ENCODE peak calls at places on chromosomes 6 and 20, in ten cellular contexts. C is left ventricle myocardium inferior; V is colonic mucosa; X is tibial artery; J is testis; F is lower leg skin; L is PC-3; Z is AG09309; W is fibroblast of pulmonary artery; G is CD8-positive, alpha-beta T cell. Q is an unnamed sample.

GRCh38 chr6:52588087-52588709 is 11.3 kb upstream of the TRAM2 start:
- DNase-seq in C (no peak), V (no peak), X (no peak), J (no peak), F (peak), L (no peak), Z (no peak), W (no peak), G (no peak), Q (no peak)

GRCh38 chr20:48879609-48880008 is 41.9 kb upstream of the ARFGEF2 start:
- DNase-seq in C (no peak), V (no peak), X (no peak), J (no peak), F (peak), L (peak), Z (no peak), W (peak), G (no peak), Q (peak)

GRCh38 chr6:14922306-14922705 is 323.6 kb upstream of the JARID2 start:
- DNase-seq in C (no peak), V (no peak), X (no peak), J (no peak), F (no peak), L (peak), Z (no peak), W (no peak), G (no peak), Q (no peak)

GRCh38 chr6:108127826-108128225 is 38.0 kb upstream of the NR2E1 start:
- DNase-seq in C (no peak), V (no peak), X (no peak), J (no peak), F (peak), L (peak), Z (no peak), W (no peak), G (no peak), Q (no peak)

GRCh38 chr6:139588076-139588639 is 213.7 kb upstream of the CITED2 start:
- DNase-seq in C (no peak), V (peak), X (no peak), J (peak), F (no peak), L (peak), Z (no peak), W (peak), G (no peak), Q (peak)

GRCh38 chr6:24426729-24427446 is 24.2 kb downstream of the MRS2 start:
- DNase-seq in C (no peak), V (no peak), X (no peak), J (no peak), F (no peak), L (no peak), Z (no peak), W (no peak), G (no peak), Q (no peak)

GRCh38 chr6:146913842-146914562 is 290.2 kb upstream of the STXBP5 start:
- DNase-seq in C (peak), V (peak), X (peak), J (peak), F (peak), L (peak), Z (peak), W (peak), G (no peak), Q (peak)

GRCh38 chr20:4132956-4133355 is 117.6 kb upstream of the RNF24 start:
- DNase-seq in C (no peak), V (no peak), X (no peak), J (no peak), F (no peak), L (no peak), Z (no peak), W (no peak), G (no peak), Q (no peak)

GRCh38 chr6:118468682-118469465 is 79.2 kb upstream of the PLN start:
- DNase-seq in C (no peak), V (no peak), X (no peak), J (no peak), F (no peak), L (peak), Z (no peak), W (peak), G (no peak), Q (peak)

GRCh38 chr6:143097224-143097795 is 36.6 kb downstream of the AIG1 start:
- DNase-seq in C (no peak), V (no peak), X (no peak), J (no peak), F (no peak), L (peak), Z (no peak), W (no peak), G (no peak), Q (peak)

GRCh38 chr6:107533415-107534059 is 43.6 kb downstream of the SOBP start:
- DNase-seq in C (no peak), V (no peak), X (no peak), J (peak), F (no peak), L (no peak), Z (no peak), W (no peak), G (no peak), Q (no peak)

GRCh38 chr6:41713161-41713649 is 22.2 kb downstream of the TFEB start:
- DNase-seq in C (peak), V (no peak), X (peak), J (no peak), F (no peak), L (peak), Z (no peak), W (peak), G (no peak), Q (no peak)

GRCh38 chr6:31799781-31800180 is 4.2 kb upstream of the VARS1 start:
- DNase-seq in C (no peak), V (no peak), X (no peak), J (no peak), F (no peak), L (no peak), Z (no peak), W (no peak), G (no peak), Q (no peak)

GRCh38 chr20:54044156-54044555 is 26.2 kb downstream of the BCAS1 start:
- DNase-seq in C (no peak), V (no peak), X (no peak), J (no peak), F (no peak), L (peak), Z (peak), W (peak), G (no peak), Q (peak)

GRCh38 chr20:38873050-38873581 is 53.1 kb upstream of the FAM83D start:
- DNase-seq in C (no peak), V (no peak), X (no peak), J (no peak), F (no peak), L (no peak), Z (no peak), W (no peak), G (peak), Q (no peak)

GRCh38 chr6:137872071-137872470 is 5.0 kb downstream of the TNFAIP3 start:
- DNase-seq in C (no peak), V (no peak), X (no peak), J (no peak), F (no peak), L (peak), Z (no peak), W (no peak), G (no peak), Q (no peak)

GRCh38 chr6:138795809-138796469 is at the start of gene ECT2L:
- DNase-seq in C (peak), V (peak), X (peak), J (peak), F (peak), L (no peak), Z (no peak), W (peak), G (no peak), Q (peak)

GRCh38 chr6:160455484-160456213 is 107.5 kb downstream of the SLC22A3 start:
- DNase-seq in C (peak), V (peak), X (peak), J (peak), F (peak), L (peak), Z (no peak), W (peak), G (peak), Q (peak)

GRCh38 chr6:83258517-83258916 is 65.4 kb downstream of the RWDD2A start:
- DNase-seq in C (no peak), V (no peak), X (no peak), J (no peak), F (no peak), L (no peak), Z (no peak), W (no peak), G (no peak), Q (peak)

GRCh38 chr6:149913542-149914240 is 9.2 kb downstream of the RAET1G start:
- DNase-seq in C (no peak), V (no peak), X (no peak), J (no peak), F (peak), L (no peak), Z (no peak), W (no peak), G (no peak), Q (no peak)

GRCh38 chr6:115001726-115002436 is 659.1 kb upstream of the HS3ST5 start:
- DNase-seq in C (no peak), V (no peak), X (no peak), J (no peak), F (no peak), L (peak), Z (no peak), W (no peak), G (no peak), Q (no peak)

GRCh38 chr6:115000736-115001135 is 657.9 kb upstream of the HS3ST5 start:
- DNase-seq in C (no peak), V (no peak), X (no peak), J (no peak), F (no peak), L (peak), Z (no peak), W (no peak), G (no peak), Q (no peak)

GRCh38 chr6:114998492-114998891 is 655.7 kb upstream of the HS3ST5 start:
- DNase-seq in C (no peak), V (no peak), X (no peak), J (no peak), F (no peak), L (no peak), Z (no peak), W (no peak), G (no peak), Q (no peak)

GRCh38 chr6:114997813-114998292 is 655.0 kb upstream of the HS3ST5 start:
- DNase-seq in C (no peak), V (no peak), X (no peak), J (no peak), F (no peak), L (peak), Z (no peak), W (no peak), G (no peak), Q (no peak)
- H3K4me3 ChIP-seq in C (no peak), V (no peak), X (no peak), J (no peak), F (no peak), L (peak), Z (no peak), W (no peak), G (no peak), Q (no peak)

GRCh38 chr6:123965894-123966293 is 162.2 kb downstream of the NKAIN2 start:
- DNase-seq in C (no peak), V (no peak), X (no peak), J (no peak), F (no peak), L (peak), Z (no peak), W (peak), G (no peak), Q (peak)
- TF ChIP-seq CTCF in C (peak), V (no peak), X (peak), J (no peak), F (no peak), L (peak), Z (no peak), W (peak), G (no peak), Q (peak)

DNA sequence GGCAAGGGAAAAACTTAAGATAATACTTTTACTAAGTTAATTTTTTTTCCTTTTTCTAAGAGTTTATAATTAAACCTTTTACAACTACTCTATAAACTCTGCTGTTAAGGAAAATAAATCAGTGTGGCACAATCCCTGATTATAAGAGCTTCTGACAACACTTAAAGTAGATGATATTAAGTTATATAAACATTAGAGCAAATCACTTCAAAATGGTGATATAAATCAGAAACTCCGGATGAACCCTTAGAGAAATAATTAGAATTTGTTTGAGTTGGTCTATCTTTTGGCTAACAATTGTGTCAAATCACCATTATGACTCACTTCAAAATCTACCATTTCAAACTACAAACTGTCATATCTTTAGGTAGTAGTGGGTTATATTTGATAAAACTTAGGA is 104.9 kb downstream of the ARHGAP18 start:
- DNase-seq in C (no peak), V (no peak), X (no peak), J (no peak), F (no peak), L (no peak), Z (no peak), W (no peak), G (no peak), Q (no peak)
- H3K4me3 ChIP-seq in C (no peak), V (no peak), X (no peak), J (no peak), F (no peak), L (no peak), Z (no peak), W (no peak), G (no peak), Q (no peak)

GRCh38 chr20:57582432-57583288 is 21.8 kb downstream of the PCK1 start:
- DNase-seq in C (no peak), V (no peak), X (peak), J (peak), F (no peak), L (peak), Z (no peak), W (peak), G (no peak), Q (peak)
- TF ChIP-seq CTCF in C (peak), V (no peak), X (peak), J (no peak), F (no peak), L (peak), Z (peak), W (peak), G (no peak), Q (peak)

GRCh38 chr20:51193066-51193772 is 170.3 kb upstream of the KCNG1 start:
- DNase-seq in C (no peak), V (no peak), X (no peak), J (no peak), F (peak), L (peak), Z (no peak), W (peak), G (no peak), Q (peak)
- H3K4me3 ChIP-seq in C (no peak), V (no peak), X (no peak), J (no peak), F (no peak), L (no peak), Z (no peak), W (no peak), G (no peak), Q (no peak)

GRCh38 chr6:39088331-39088730 is 26.7 kb downstream of the SAYSD1 start:
- DNase-seq in C (peak), V (no peak), X (peak), J (peak), F (no peak), L (peak), Z (peak), W (peak), G (no peak), Q (peak)
- TF ChIP-seq CTCF in C (peak), V (no peak), X (peak), J (peak), F (no peak), L (peak), Z (peak), W (peak), G (no peak), Q (peak)

GRCh38 chr20:36819662-36820061 is 46.1 kb upstream of the DSN1 start:
- DNase-seq in C (no peak), V (no peak), X (no peak), J (peak), F (no peak), L (no peak), Z (no peak), W (no peak), G (no peak), Q (no peak)

GRCh38 chr20:36818831-36819230 is 45.3 kb upstream of the DSN1 start:
- DNase-seq in C (no peak), V (no peak), X (no peak), J (no peak), F (no peak), L (no peak), Z (no peak), W (no peak), G (no peak), Q (no peak)

GRCh38 chr20:36820073-36820472 is 46.5 kb upstream of the DSN1 start:
- DNase-seq in C (no peak), V (no peak), X (no peak), J (no peak), F (no peak), L (no peak), Z (no peak), W (no peak), G (no peak), Q (no peak)

GRCh38 chr20:36817496-36817895 is 43.9 kb upstream of the DSN1 start:
- DNase-seq in C (no peak), V (no peak), X (no peak), J (no peak), F (no peak), L (no peak), Z (no peak), W (no peak), G (no peak), Q (no peak)

DNA sequence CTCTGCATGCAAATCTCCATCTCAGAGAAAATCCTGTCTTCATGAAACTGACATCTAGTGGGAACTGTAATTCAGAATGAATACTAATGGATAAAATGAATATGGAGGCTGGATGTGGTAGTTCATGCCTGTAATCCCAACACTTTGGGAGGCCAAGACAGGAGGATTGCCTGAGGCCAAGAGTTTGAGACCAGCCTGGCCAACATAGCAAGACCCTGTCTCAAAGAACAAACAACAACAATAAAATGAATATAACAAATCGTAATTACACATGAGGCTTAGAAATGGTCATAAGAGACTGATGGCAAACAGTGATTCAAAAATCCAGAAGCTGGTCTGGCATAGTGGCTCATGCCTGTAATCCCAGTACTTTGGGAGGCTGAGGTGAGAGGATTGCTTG is 44.6 kb upstream of the DSN1 start:
- DNase-seq in C (no peak), V (no peak), X (no peak), J (no peak), F (no peak), L (no peak), Z (no peak), W (no peak), G (no peak), Q (no peak)
- H3K4me3 ChIP-seq in C (no peak), V (no peak), X (no peak), J (no peak), F (no peak), L (no peak), Z (no peak), W (no peak), G (no peak), Q (no peak)

DNA sequence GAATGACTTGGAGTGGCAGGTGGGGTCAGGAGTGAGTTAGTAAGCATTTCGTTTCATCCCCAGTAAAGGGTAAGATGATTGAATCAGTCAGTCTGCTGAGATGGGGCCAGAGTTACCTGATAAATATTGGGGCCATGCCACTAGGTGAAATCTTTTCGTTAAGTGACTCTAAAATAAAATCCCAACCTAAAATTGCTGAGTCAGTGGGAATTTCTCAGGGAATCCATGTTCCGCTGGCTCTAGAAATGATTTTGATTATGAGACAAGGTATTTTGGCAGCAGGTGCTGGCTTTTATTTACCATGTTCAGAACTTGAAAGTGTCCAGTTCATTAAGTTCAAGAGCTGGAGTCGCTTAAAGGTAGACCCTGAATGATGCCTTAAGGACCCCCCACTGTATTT is 125.4 kb downstream of the GMPR start:
- DNase-seq in C (no peak), V (no peak), X (no peak), J (no peak), F (no peak), L (no peak), Z (no peak), W (no peak), G (no peak), Q (no peak)
- TF ChIP-seq CTCF in C (no peak), V (no peak), X (no peak), J (no peak), F (no peak), L (no peak), Z (no peak), W (no peak), G (no peak), Q (no peak)